ENCODE peak calls at places on chromosome 16, in four cellular contexts. One of them, this sample, is unnamed.

GRCh38 chr16:85554114-85554790 is 58.9 kb upstream of the GSE1 start:
- DNase-seq in left ventricle myocardium inferior: peak; percentile 67
- DNase-seq in thoracic aorta: no peak
- DNase-seq in right lobe of liver: no peak
- DNase-seq in this sample: peak; percentile 37

GRCh38 chr16:72256398-72257048 is 84.6 kb upstream of the PMFBP1 start:
- DNase-seq in left ventricle myocardium inferior: no peak
- DNase-seq in thoracic aorta: no peak
- DNase-seq in right lobe of liver: no peak
- DNase-seq in this sample: peak; percentile 70

GRCh38 chr16:3158498-3159314 is 23.9 kb downstream of the ZNF213 start:
- DNase-seq in left ventricle myocardium inferior: peak; percentile 83
- DNase-seq in thoracic aorta: peak; percentile 63
- DNase-seq in right lobe of liver: peak; percentile 94
- DNase-seq in this sample: no peak

GRCh38 chr16:19008770-19009169 is 25.0 kb downstream of the TMC7 start:
- DNase-seq in left ventricle myocardium inferior: no peak
- DNase-seq in thoracic aorta: no peak
- DNase-seq in right lobe of liver: no peak
- DNase-seq in this sample: peak; percentile 36

GRCh38 chr16:84191466-84191865 is 509 bp downstream of the ADAD2 start:
- DNase-seq in left ventricle myocardium inferior: no peak
- DNase-seq in thoracic aorta: no peak
- DNase-seq in right lobe of liver: no peak
- DNase-seq in this sample: no peak

GRCh38 chr16:21599994-21600773 is 807 bp downstream of the METTL9 start:
- DNase-seq in left ventricle myocardium inferior: no peak
- DNase-seq in thoracic aorta: no peak
- DNase-seq in right lobe of liver: no peak
- DNase-seq in this sample: no peak

GRCh38 chr16:72299684-72300243 is 127.8 kb upstream of the PMFBP1 start:
- DNase-seq in left ventricle myocardium inferior: no peak
- DNase-seq in thoracic aorta: no peak
- DNase-seq in right lobe of liver: no peak
- DNase-seq in this sample: no peak

GRCh38 chr16:84754353-84754856 is 54.6 kb downstream of the USP10 start:
- DNase-seq in left ventricle myocardium inferior: no peak
- DNase-seq in thoracic aorta: peak; percentile 46
- DNase-seq in right lobe of liver: no peak
- DNase-seq in this sample: peak; percentile 41

GRCh38 chr16:72066747-72067146 is 3.7 kb downstream of the HPR start:
- DNase-seq in left ventricle myocardium inferior: no peak
- DNase-seq in thoracic aorta: no peak
- DNase-seq in right lobe of liver: no peak
- DNase-seq in this sample: no peak

GRCh38 chr16:19563377-19563776 is 7.9 kb downstream of the VPS35L start:
- DNase-seq in left ventricle myocardium inferior: no peak
- DNase-seq in thoracic aorta: no peak
- DNase-seq in right lobe of liver: no peak
- DNase-seq in this sample: no peak

GRCh38 chr16:77037696-77038347 is 153.2 kb upstream of the MON1B start:
- DNase-seq in left ventricle myocardium inferior: no peak
- DNase-seq in thoracic aorta: no peak
- DNase-seq in right lobe of liver: no peak
- DNase-seq in this sample: no peak

GRCh38 chr16:3754772-3755171 is 37.4 kb upstream of the TRAP1 start:
- DNase-seq in left ventricle myocardium inferior: no peak
- DNase-seq in thoracic aorta: no peak
- DNase-seq in right lobe of liver: no peak
- DNase-seq in this sample: no peak

GRCh38 chr16:84153660-84154214 is 8.6 kb downstream of the DNAAF1 start:
- DNase-seq in left ventricle myocardium inferior: no peak
- DNase-seq in thoracic aorta: no peak
- DNase-seq in right lobe of liver: no peak
- DNase-seq in this sample: no peak

GRCh38 chr16:75289189-75289588 is 37.8 kb upstream of the BCAR1 start:
- DNase-seq in left ventricle myocardium inferior: no peak
- DNase-seq in thoracic aorta: no peak
- DNase-seq in right lobe of liver: no peak
- DNase-seq in this sample: no peak

GRCh38 chr16:47848481-47849109 is 307.2 kb downstream of the ABCC12 start:
- DNase-seq in left ventricle myocardium inferior: no peak
- DNase-seq in thoracic aorta: no peak
- DNase-seq in right lobe of liver: no peak
- DNase-seq in this sample: no peak

GRCh38 chr16:89023151-89023551 is 46.1 kb upstream of the CBFA2T3 start:
- DNase-seq in left ventricle myocardium inferior: peak; percentile 1
- DNase-seq in thoracic aorta: no peak
- DNase-seq in right lobe of liver: no peak
- DNase-seq in this sample: no peak

GRCh38 chr16:10738231-10739077 is 5.2 kb upstream of the NUBP1 start:
- DNase-seq in left ventricle myocardium inferior: peak; percentile 87
- DNase-seq in thoracic aorta: peak; percentile 45
- DNase-seq in right lobe of liver: peak; percentile 87
- DNase-seq in this sample: no peak

GRCh38 chr16:69131167-69131748 is 1.1 kb downstream of the CHTF8 start:
- DNase-seq in left ventricle myocardium inferior: no peak
- DNase-seq in thoracic aorta: no peak
- DNase-seq in right lobe of liver: no peak
- DNase-seq in this sample: no peak

GRCh38 chr16:70577256-70577698 is 53.7 kb downstream of the SF3B3 start:
- DNase-seq in left ventricle myocardium inferior: no peak
- DNase-seq in thoracic aorta: peak; percentile 74
- DNase-seq in right lobe of liver: peak; percentile 43
- DNase-seq in this sample: no peak

GRCh38 chr16:86045601-86045971 is 146.6 kb downstream of the IRF8 start:
- DNase-seq in left ventricle myocardium inferior: no peak
- DNase-seq in thoracic aorta: no peak
- DNase-seq in right lobe of liver: no peak
- DNase-seq in this sample: no peak

GRCh38 chr16:24980077-24980793 is 34.9 kb downstream of the ARHGAP17 start:
- DNase-seq in left ventricle myocardium inferior: no peak
- DNase-seq in thoracic aorta: no peak
- DNase-seq in right lobe of liver: no peak
- DNase-seq in this sample: no peak

GRCh38 chr16:48112603-48113400 is 43.0 kb downstream of the ABCC12 start:
- DNase-seq in left ventricle myocardium inferior: peak; percentile 43
- DNase-seq in thoracic aorta: no peak
- DNase-seq in right lobe of liver: no peak
- DNase-seq in this sample: no peak

DNA sequence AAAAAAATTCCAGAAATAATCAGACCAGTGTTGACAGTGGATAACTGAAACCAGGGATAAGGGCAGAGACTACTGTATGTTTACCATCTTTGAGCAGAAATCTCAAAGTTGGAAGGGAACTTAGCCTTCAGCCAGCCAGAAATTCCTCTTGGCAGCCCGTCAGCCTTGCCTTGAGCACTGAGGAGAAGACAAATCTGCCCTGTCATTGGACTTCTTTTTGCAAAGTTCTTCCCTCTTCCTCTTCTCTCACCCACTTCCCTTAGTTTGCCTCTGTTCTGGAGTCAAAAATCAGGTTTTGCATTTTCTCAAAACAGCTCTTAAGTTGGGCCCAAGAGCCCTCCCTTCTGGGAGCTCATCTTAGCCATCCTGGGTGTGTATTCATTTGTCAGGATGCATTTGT is 6.2 kb downstream of the TUFM start:
- DNase-seq in left ventricle myocardium inferior: no peak
- DNase-seq in thoracic aorta: no peak
- DNase-seq in right lobe of liver: no peak
- DNase-seq in this sample: no peak
- H3K36me3 ChIP-seq in left ventricle myocardium inferior: peaks cover 65% of the 10 kb centered on the region
- H3K36me3 ChIP-seq in thoracic aorta: peaks cover 50% of the 10 kb centered on the region
- H3K36me3 ChIP-seq in right lobe of liver: peaks cover 47% of the 10 kb centered on the region
- H3K36me3 ChIP-seq in this sample: peaks cover 45% of the 10 kb centered on the region

GRCh38 chr16:66427036-66427446 is at the start of gene BEAN1:
- DNase-seq in left ventricle myocardium inferior: peak; percentile 36
- DNase-seq in thoracic aorta: no peak
- DNase-seq in right lobe of liver: no peak
- DNase-seq in this sample: no peak
- H3K27me3 ChIP-seq in left ventricle myocardium inferior: peaks cover 30% of the 10 kb centered on the region
- H3K27me3 ChIP-seq in thoracic aorta: no peaks in the 10 kb centered on the region
- H3K27me3 ChIP-seq in right lobe of liver: no peaks in the 10 kb centered on the region
- H3K27me3 ChIP-seq in this sample: peaks cover 53% of the 10 kb centered on the region

DNA sequence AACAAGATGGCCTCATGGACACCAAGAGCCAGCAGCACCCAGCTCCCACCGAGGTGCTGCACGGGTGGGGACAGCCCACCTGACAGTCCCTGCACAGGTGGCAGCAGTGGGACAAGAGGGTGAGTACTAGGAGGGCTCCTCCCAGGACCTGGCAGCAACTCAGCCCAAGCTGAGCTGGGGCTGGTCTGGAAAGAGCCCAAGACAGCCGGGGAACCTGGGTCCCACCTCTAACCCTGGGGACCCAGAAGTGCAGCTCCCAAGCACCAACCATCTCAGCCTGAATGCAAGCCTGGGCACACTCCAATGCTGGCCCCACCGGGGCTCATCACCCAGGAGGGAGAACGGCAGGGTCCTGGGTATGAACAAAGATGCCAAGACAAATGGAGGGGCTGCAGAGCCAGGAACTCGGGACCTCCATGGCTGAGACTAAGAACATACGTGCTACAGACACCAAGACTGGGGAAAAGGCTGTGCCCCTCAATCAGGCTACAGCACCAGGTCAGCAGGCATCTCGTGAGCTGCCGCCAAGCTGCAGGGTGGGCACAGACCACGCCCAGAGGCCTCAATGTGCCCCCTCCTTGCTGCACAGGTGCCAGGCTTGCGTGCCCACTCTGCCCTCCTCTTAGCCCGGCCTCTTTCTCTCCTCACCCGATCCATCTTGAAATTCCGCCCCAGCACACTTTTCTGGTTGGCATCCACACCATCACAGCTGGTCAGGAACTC is 37.5 kb upstream of the GSG1L start:
- DNase-seq in left ventricle myocardium inferior: no peak
- DNase-seq in thoracic aorta: no peak
- DNase-seq in right lobe of liver: no peak
- DNase-seq in this sample: no peak
- H3K36me3 ChIP-seq in left ventricle myocardium inferior: peaks cover 91% of the 10 kb centered on the region
- H3K36me3 ChIP-seq in thoracic aorta: peaks cover 65% of the 10 kb centered on the region
- H3K36me3 ChIP-seq in right lobe of liver: peaks cover 39% of the 10 kb centered on the region
- H3K36me3 ChIP-seq in this sample: peaks cover 54% of the 10 kb centered on the region

DNA sequence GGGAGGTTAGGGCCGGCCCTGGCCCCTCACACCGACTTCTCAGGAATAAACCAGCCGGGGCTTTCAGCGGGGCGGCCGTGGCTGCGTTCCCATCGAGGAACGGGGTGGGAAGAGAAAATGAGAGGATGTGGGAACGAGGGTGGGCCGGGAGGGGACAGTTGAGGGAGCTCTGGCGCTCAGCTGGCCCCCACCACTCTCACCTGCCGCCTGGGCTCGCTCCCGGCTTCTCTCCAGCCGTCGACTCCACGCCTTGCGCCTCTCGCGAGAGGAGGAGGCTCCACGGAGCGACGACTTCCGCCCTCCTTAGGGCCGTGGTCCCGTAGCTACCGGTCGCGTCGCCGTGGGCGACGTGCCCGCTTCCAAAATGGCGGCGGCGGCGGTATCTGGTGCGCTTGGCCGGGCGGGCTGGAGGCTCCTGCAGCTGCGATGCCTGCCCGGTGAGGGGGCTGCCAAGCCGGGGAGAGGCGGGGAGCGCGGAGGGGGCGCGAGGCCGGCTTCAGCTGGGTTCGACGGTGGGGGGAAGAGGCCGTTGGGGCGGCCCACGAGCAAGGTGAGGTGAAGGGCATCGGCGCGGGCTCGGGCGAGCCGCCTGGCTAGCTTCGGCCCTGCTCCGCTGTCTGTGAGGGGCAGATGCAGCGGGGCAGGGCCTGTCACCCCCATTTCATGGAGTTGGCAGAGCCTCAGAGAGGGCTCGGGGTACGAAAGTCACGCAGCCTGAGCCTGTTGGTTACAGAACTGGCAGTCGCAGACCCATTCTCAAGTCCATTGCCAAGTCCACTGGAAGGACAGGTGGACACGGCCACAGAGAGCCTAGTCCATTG is at the start of the genes CIAPIN1 and COQ9:
- DNase-seq in left ventricle myocardium inferior: peak; percentile 96
- DNase-seq in thoracic aorta: peak; percentile 73
- DNase-seq in right lobe of liver: peak; percentile 97
- DNase-seq in this sample: peak; percentile 59
- H3K27me3 ChIP-seq in left ventricle myocardium inferior: no peaks in the 10 kb centered on the region
- H3K27me3 ChIP-seq in thoracic aorta: no peaks in the 10 kb centered on the region
- H3K27me3 ChIP-seq in right lobe of liver: no peaks in the 10 kb centered on the region
- H3K27me3 ChIP-seq in this sample: no peaks in the 10 kb centered on the region

GRCh38 chr16:87834015-87834667 is 35.2 kb downstream of the SLC7A5 start:
- DNase-seq in left ventricle myocardium inferior: no peak
- DNase-seq in thoracic aorta: no peak
- DNase-seq in right lobe of liver: no peak
- DNase-seq in this sample: no peak
- H3K36me3 ChIP-seq in left ventricle myocardium inferior: peaks cover 4% of the 10 kb centered on the region
- H3K36me3 ChIP-seq in thoracic aorta: no peaks in the 10 kb centered on the region
- H3K36me3 ChIP-seq in right lobe of liver: peaks cover 31% of the 10 kb centered on the region
- H3K36me3 ChIP-seq in this sample: peaks cover 80% of the 10 kb centered on the region

DNA sequence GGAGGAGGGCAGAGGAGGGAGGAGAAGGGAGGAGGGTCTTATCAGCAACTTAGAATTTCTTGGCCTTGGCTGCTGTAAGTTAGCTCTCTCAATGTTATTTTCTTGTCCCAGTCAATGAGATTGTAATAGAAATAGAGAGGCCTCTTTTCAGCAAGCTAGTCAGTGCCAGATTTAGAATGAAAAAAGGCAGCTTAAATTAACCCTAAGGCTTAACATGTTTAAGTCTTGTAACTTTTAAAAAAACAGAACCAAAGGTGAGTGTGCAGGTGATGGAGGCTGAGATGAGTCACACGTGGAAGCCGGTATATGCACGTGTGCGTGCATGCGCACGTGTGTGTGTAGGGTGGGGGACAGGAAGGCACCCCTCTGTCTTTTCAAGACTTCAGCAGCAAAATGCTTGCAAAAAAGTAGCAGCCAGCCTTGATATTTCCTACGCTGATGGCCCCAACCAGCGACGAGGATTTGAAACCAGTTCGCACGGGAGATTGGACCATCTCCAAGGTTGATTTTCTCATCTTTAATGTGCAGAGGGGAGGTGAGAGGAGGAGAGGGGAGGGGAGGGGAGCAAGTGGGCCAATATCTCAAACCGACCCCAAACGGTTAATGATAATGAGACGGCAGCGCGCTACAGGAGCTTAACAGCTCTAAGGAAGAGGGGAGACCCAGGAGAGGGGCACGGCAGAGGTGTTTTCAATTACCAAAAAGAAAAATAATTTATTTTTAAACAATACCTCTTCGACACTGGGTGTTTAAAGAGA is 154.8 kb downstream of the ZNF423 start:
- DNase-seq in left ventricle myocardium inferior: no peak
- DNase-seq in thoracic aorta: no peak
- DNase-seq in right lobe of liver: no peak
- DNase-seq in this sample: no peak
- H3K27me3 ChIP-seq in left ventricle myocardium inferior: peaks cover 28% of the 10 kb centered on the region
- H3K27me3 ChIP-seq in thoracic aorta: no peaks in the 10 kb centered on the region
- H3K27me3 ChIP-seq in right lobe of liver: no peaks in the 10 kb centered on the region
- H3K27me3 ChIP-seq in this sample: no peaks in the 10 kb centered on the region

This sample was measured in BJ.